ENCODE peak calls at places on chromosomes 3 and 15, in five cellular contexts. L, S, I, G and P are unnamed samples.

GRCh38 chr3:195107593-195107992 is 163.4 kb downstream of the XXYLT1 start:
- DNase-seq in L (no peak), S (no peak), I (no peak), G (no peak), P (no peak)

GRCh38 chr3:172449468-172450149 is 1.4 kb upstream of the GHSR start:
- DNase-seq in L (no peak), S (peak), I (no peak), G (no peak), P (no peak)

GRCh38 chr3:151146071-151146730 is 56.8 kb downstream of the GPR171 start:
- DNase-seq in L (peak), S (peak), I (peak), G (peak), P (peak)

GRCh38 chr3:44048196-44048924 is 193.3 kb upstream of the TOPAZ1 start:
- DNase-seq in L (no peak), S (no peak), I (peak), G (no peak), P (no peak)

GRCh38 chr15:39079296-39079834 is 501.5 kb upstream of the THBS1 start:
- DNase-seq in L (no peak), S (no peak), I (peak), G (no peak), P (peak)

GRCh38 chr15:88617790-88618189 is 3.4 kb upstream of the AEN start:
- DNase-seq in L (no peak), S (no peak), I (no peak), G (no peak), P (no peak)

GRCh38 chr3:32276279-32276841 is 37.9 kb downstream of the CMTM8 start:
- DNase-seq in L (no peak), S (no peak), I (no peak), G (no peak), P (no peak)

GRCh38 chr15:31974855-31975421 is 55.4 kb upstream of the CHRNA7 start:
- DNase-seq in L (peak), S (peak), I (no peak), G (no peak), P (peak)

GRCh38 chr3:172659246-172660002 is 51.4 kb downstream of the NCEH1 start:
- DNase-seq in L (no peak), S (no peak), I (peak), G (no peak), P (no peak)

GRCh38 chr3:56347219-56347871 is 120.9 kb downstream of the ERC2 start:
- DNase-seq in L (peak), S (peak), I (no peak), G (no peak), P (peak)

GRCh38 chr15:66897971-66898370 is 167.4 kb upstream of the SMAD3 start:
- DNase-seq in L (no peak), S (no peak), I (no peak), G (no peak), P (no peak)

GRCh38 chr3:14246414-14246813 is 67.8 kb downstream of the LSM3 start:
- DNase-seq in L (no peak), S (no peak), I (no peak), G (no peak), P (no peak)

GRCh38 chr3:126476166-126476975 is 680 bp upstream of the ZXDC start:
- DNase-seq in L (no peak), S (no peak), I (peak), G (no peak), P (no peak)

GRCh38 chr15:44084728-44085127 is 110.3 kb downstream of the FRMD5 start:
- DNase-seq in L (no peak), S (no peak), I (no peak), G (no peak), P (no peak)

GRCh38 chr15:61687124-61687523 is 373.1 kb downstream of the VPS13C start:
- DNase-seq in L (no peak), S (no peak), I (no peak), G (no peak), P (no peak)

GRCh38 chr3:5423076-5423475 is 235.6 kb downstream of the EDEM1 start:
- DNase-seq in L (no peak), S (no peak), I (no peak), G (no peak), P (no peak)

GRCh38 chr3:61236556-61236955 is 14.7 kb downstream of the FHIT start:
- DNase-seq in L (no peak), S (no peak), I (no peak), G (no peak), P (peak)

GRCh38 chr3:32733631-32734229 is 48.7 kb downstream of the CNOT10 start:
- DNase-seq in L (no peak), S (no peak), I (peak), G (no peak), P (peak)

GRCh38 chr15:51401872-51402517 is 60.5 kb downstream of the GLDN start:
- DNase-seq in L (no peak), S (peak), I (no peak), G (no peak), P (no peak)

GRCh38 chr3:81823882-81824395 is 62.5 kb upstream of the GBE1 start:
- DNase-seq in L (no peak), S (no peak), I (peak), G (no peak), P (no peak)

GRCh38 chr15:74200871-74201419 is 1.6 kb downstream of the STRA6 start:
- DNase-seq in L (no peak), S (no peak), I (no peak), G (peak), P (no peak)

GRCh38 chr3:189394599-189395121 is 222.9 kb downstream of the TPRG1 start:
- DNase-seq in L (no peak), S (no peak), I (no peak), G (no peak), P (no peak)

GRCh38 chr3:38533285-38533994 is 37.3 kb downstream of the EXOG start:
- DNase-seq in L (no peak), S (no peak), I (no peak), G (no peak), P (no peak)

GRCh38 chr15:87493803-87494202 is 762.7 kb downstream of the NTRK3 start:
- DNase-seq in L (no peak), S (no peak), I (no peak), G (no peak), P (no peak)

GRCh38 chr15:63699391-63699790 is 102.2 kb downstream of the FBXL22 start:
- DNase-seq in L (no peak), S (no peak), I (no peak), G (no peak), P (no peak)

GRCh38 chr3:184679056-184679502 is 32.8 kb downstream of the MAGEF1 start:
- DNase-seq in L (no peak), S (peak), I (no peak), G (no peak), P (no peak)

GRCh38 chr3:147200545-147200944 is 205.8 kb downstream of the ZIC4 start:
- DNase-seq in L (no peak), S (no peak), I (no peak), G (no peak), P (no peak)

GRCh38 chr3:122101646-122102045 is 46.5 kb downstream of the CD86 start:
- DNase-seq in L (no peak), S (no peak), I (peak), G (no peak), P (peak)

GRCh38 chr15:78766041-78766440 is 45.2 kb downstream of the ADAMTS7 start:
- DNase-seq in L (no peak), S (no peak), I (no peak), G (peak), P (no peak)

GRCh38 chr3:38746641-38747040 is 69.4 kb downstream of the SCN10A start:
- DNase-seq in L (no peak), S (no peak), I (no peak), G (no peak), P (no peak)

GRCh38 chr3:72165337-72165736 is 380.4 kb upstream of the PROK2 start:
- DNase-seq in L (no peak), S (no peak), I (no peak), G (no peak), P (no peak)

GRCh38 chr15:29539736-29540135 is 270.1 kb upstream of the NSMCE3 start:
- DNase-seq in L (no peak), S (no peak), I (no peak), G (no peak), P (no peak)

GRCh38 chr3:193250492-193250891 is 9.5 kb downstream of the PLAAT1 start:
- DNase-seq in L (no peak), S (no peak), I (no peak), G (no peak), P (no peak)

GRCh38 chr3:188108703-188109412 is 45.1 kb upstream of the LPP start:
- DNase-seq in L (no peak), S (no peak), I (no peak), G (no peak), P (no peak)

GRCh38 chr3:49133226-49133951 is 539 bp upstream of the LAMB2 start:
- DNase-seq in L (no peak), S (peak), I (peak), G (peak), P (peak)

GRCh38 chr3:169479314-169479939 is 184.1 kb downstream of the MECOM start:
- DNase-seq in L (no peak), S (no peak), I (no peak), G (no peak), P (no peak)

GRCh38 chr3:133841196-133841595 is 35.6 kb downstream of the SRPRB start:
- DNase-seq in L (no peak), S (no peak), I (no peak), G (no peak), P (no peak)